ENCODE peak calls at places on chromosomes 11 and 22, in six cellular contexts. Y is PC-3, O is fibroblast of lung, F is left ventricle myocardium inferior, D is BJ, H is AG10803. W is an unnamed sample.

GRCh38 chr11:78218707-78219492 is 30.2 kb downstream of the USP35 start:
- DNase-seq in Y (no peak), H (no peak), O (no peak), F (no peak), D (no peak), W (no peak)

GRCh38 chr11:132623496-132623895 is 908.8 kb downstream of the OPCML start:
- DNase-seq in F (no peak), Y (no peak), H (no peak), O (no peak), D (no peak), W (no peak)

GRCh38 chr22:41914611-41915034 is 251 bp downstream of the SHISA8 start:
- DNase-seq in F (no peak), Y (no peak), O (no peak), D (no peak), H (no peak), W (no peak)

GRCh38 chr11:130601141-130601540 is 152.7 kb downstream of the ADAMTS15 start:
- DNase-seq in H (peak), O (peak), Y (no peak), F (peak), D (no peak), W (peak)

GRCh38 chr11:67303989-67304411 is 670 bp downstream of the SSH3 start:
- DNase-seq in H (no peak), F (no peak), O (peak), Y (peak), D (no peak), W (peak)

GRCh38 chr11:16911186-16911585 is 103.0 kb downstream of the PLEKHA7 start:
- DNase-seq in H (no peak), D (no peak), Y (no peak), O (no peak), F (no peak), W (no peak)

GRCh38 chr11:83257638-83258229 is 28.4 kb downstream of the CCDC90B start:
- DNase-seq in Y (peak), O (peak), F (no peak), D (peak), H (peak), W (peak)

GRCh38 chr11:120031156-120031555 is 106.8 kb downstream of the TRIM29 start:
- DNase-seq in H (no peak), Y (no peak), D (no peak), F (no peak), O (no peak), W (no peak)

GRCh38 chr11:45085657-45086501 is 60.6 kb upstream of the PRDM11 start:
- DNase-seq in H (no peak), F (no peak), O (no peak), D (no peak), Y (no peak), W (no peak)

GRCh38 chr11:73402834-73403185 is 26.6 kb downstream of the RELT start:
- DNase-seq in O (no peak), F (no peak), H (no peak), D (no peak), Y (peak), W (peak)

GRCh38 chr22:37640591-37641250 is 1.3 kb downstream of the SH3BP1 start:
- DNase-seq in Y (no peak), O (no peak), F (no peak), D (no peak), H (no peak), W (no peak)

GRCh38 chr11:3824714-3825472 is 15.9 kb downstream of the RHOG start:
- DNase-seq in H (no peak), O (peak), Y (no peak), D (no peak), F (peak), W (peak)

GRCh38 chr11:38791346-38791961 is 2193.4 kb upstream of the RAG2 start:
- DNase-seq in Y (peak), H (peak), F (no peak), D (peak), O (peak), W (peak)

GRCh38 chr22:38474003-38474607 is 6.2 kb downstream of the KDELR3 start:
- DNase-seq in D (no peak), Y (no peak), H (no peak), O (no peak), F (no peak), W (no peak)

GRCh38 chr11:19861171-19861570 is 148.5 kb downstream of the NAV2 start:
- DNase-seq in O (no peak), Y (no peak), F (no peak), D (no peak), H (no peak), W (peak)

GRCh38 chr22:38754247-38755154 is 1.3 kb downstream of the SUN2 start:
- DNase-seq in Y (peak), F (peak), O (peak), H (peak), D (no peak), W (peak)

GRCh38 chr22:36870250-36870649 is 9.4 kb downstream of the NCF4 start:
- DNase-seq in O (no peak), H (no peak), Y (peak), D (no peak), F (no peak), W (no peak)

GRCh38 chr11:75490221-75491181 is 35.2 kb downstream of the GDPD5 start:
- DNase-seq in Y (peak), O (peak), H (peak), F (no peak), D (no peak), W (no peak)

GRCh38 chr11:67576742-67577475 is 6.7 kb upstream of the GSTP1 start:
- DNase-seq in D (no peak), F (no peak), H (no peak), Y (no peak), O (no peak), W (no peak)

GRCh38 chr11:69178819-69179482 is 23.2 kb downstream of the SMIM38 start:
- DNase-seq in F (no peak), O (no peak), D (no peak), Y (no peak), H (no peak), W (no peak)

GRCh38 chr11:94801866-94802460 is 33.8 kb downstream of the AMOTL1 start:
- DNase-seq in Y (no peak), F (no peak), H (no peak), O (no peak), D (no peak), W (no peak)

GRCh38 chr11:133163463-133164419 is 368.6 kb downstream of the OPCML start:
- DNase-seq in F (no peak), H (peak), O (peak), D (no peak), Y (peak), W (peak)

GRCh38 chr11:125773516-125773915 is 5.1 kb downstream of the PATE2 start:
- DNase-seq in Y (no peak), O (peak), F (no peak), D (no peak), H (peak), W (peak)

GRCh38 chr22:38513063-38513462 is 7.0 kb upstream of the DDX17 start:
- DNase-seq in D (no peak), F (no peak), Y (peak), O (no peak), H (no peak), W (no peak)

GRCh38 chr22:46592390-46592872 is 27.8 kb upstream of the GRAMD4 start:
- DNase-seq in O (peak), D (peak), F (peak), Y (peak), H (peak), W (peak)

GRCh38 chr11:73087730-73088129 is 54.4 kb downstream of the FCHSD2 start:
- DNase-seq in D (no peak), F (no peak), Y (no peak), H (peak), O (peak), W (peak)

GRCh38 chr22:49571326-49571725 is 256.3 kb downstream of the BRD1 start:
- DNase-seq in F (no peak), O (no peak), D (no peak), Y (no peak), H (no peak), W (no peak)

GRCh38 chr11:34238966-34239365 is 118.8 kb downstream of the ABTB2 start:
- DNase-seq in F (no peak), D (no peak), Y (no peak), H (no peak), O (peak), W (no peak)

GRCh38 chr22:48347311-48347710 is 1480.4 kb downstream of the BRD1 start:
- DNase-seq in F (no peak), H (no peak), O (no peak), Y (no peak), D (no peak), W (no peak)

GRCh38 chr11:105466582-105467228 is 143.2 kb upstream of the GRIA4 start:
- DNase-seq in D (no peak), H (peak), F (no peak), Y (peak), O (peak), W (peak)

GRCh38 chr11:2300936-2301630 is 635 bp downstream of the C11orf21 start:
- DNase-seq in H (no peak), F (no peak), Y (no peak), D (no peak), O (no peak), W (no peak)

GRCh38 chr11:117824571-117825537 is at the start of gene FXYD2:
- DNase-seq in D (no peak), O (no peak), Y (no peak), F (peak), H (no peak), W (peak)

GRCh38 chr11:75146711-75147110 is 4.2 kb upstream of the SLCO2B1 start:
- DNase-seq in F (no peak), D (no peak), H (no peak), Y (no peak), O (no peak), W (no peak)

GRCh38 chr11:106276859-106277436 is 199.5 kb downstream of the AASDHPPT start:
- DNase-seq in F (no peak), Y (peak), O (peak), H (peak), D (no peak), W (peak)

GRCh38 chr11:78562398-78562797 is 12.3 kb downstream of the NARS2 start:
- DNase-seq in H (peak), D (peak), Y (peak), F (no peak), O (peak), W (peak)

GRCh38 chr22:36329217-36330078 is 58.3 kb downstream of the MYH9 start:
- DNase-seq in Y (peak), D (peak), H (peak), O (peak), F (peak), W (peak)

GRCh38 chr11:63915961-63916836 is 765 bp downstream of the RCOR2 start:
- DNase-seq in O (no peak), Y (peak), D (no peak), F (peak), H (peak), W (no peak)

GRCh38 chr11:67379061-67380058 is 6.0 kb upstream of the CLCF1 start:
- DNase-seq in H (peak), D (no peak), Y (peak), F (no peak), O (peak), W (peak)

GRCh38 chr11:33195391-33196190 is 34.3 kb upstream of the CSTF3 start:
- DNase-seq in Y (no peak), O (no peak), F (no peak), D (no peak), H (no peak), W (peak)

DNA sequence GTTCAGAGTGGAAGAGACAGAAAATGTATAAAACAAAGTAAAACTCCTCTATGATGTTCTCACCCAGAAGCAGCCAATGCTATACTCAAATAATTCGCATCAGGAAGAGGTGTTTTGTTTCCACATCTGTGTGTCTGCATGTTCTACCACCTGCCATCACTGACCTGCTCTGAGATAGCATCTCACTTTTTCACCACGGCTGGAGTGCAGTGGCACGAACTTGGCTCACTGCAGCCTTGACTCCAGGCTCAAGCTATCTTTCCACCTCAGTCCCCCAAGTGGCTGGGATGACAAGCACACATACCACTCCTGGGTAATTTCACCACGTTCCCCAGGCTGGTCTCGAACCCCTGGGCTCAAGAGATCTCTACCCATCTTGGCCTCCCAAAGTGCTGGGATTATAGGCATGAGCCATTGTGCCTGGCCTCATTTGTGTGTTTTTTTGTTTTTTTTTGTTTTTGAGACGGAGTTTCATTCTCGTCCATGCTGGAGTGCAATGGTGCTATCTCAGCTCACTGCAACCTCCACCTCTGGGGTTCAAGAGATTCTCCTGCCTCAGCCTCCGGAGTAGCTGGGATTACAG is 14.4 kb downstream of the TALDO1 start:
- DNase-seq in Y (no peak), H (no peak), O (no peak), F (no peak), D (no peak), W (no peak)
- TF ChIP-seq CTCF in Y (no peak), H (no peak), O (no peak), F (no peak), D (no peak), W (no peak)

GRCh38 chr11:60847281-60847680 is 5.4 kb downstream of the CCDC86 start:
- DNase-seq in Y (no peak), D (no peak), H (no peak), O (no peak), F (no peak), W (peak)

GRCh38 chr11:60844045-60844869 is 2.3 kb downstream of the CCDC86 start:
- DNase-seq in O (peak), D (no peak), Y (peak), H (peak), F (no peak), W (no peak)

GRCh38 chr11:60842688-60843605 is 1.0 kb downstream of the CCDC86 start:
- DNase-seq in F (no peak), H (peak), D (no peak), O (no peak), Y (peak), W (peak)

GRCh38 chr11:60845338-60845737 is 3.4 kb downstream of the CCDC86 start:
- DNase-seq in D (no peak), F (no peak), H (no peak), Y (no peak), O (no peak), W (no peak)

GRCh38 chr11:60844870-60845221 is 2.9 kb downstream of the CCDC86 start:
- DNase-seq in F (no peak), H (no peak), D (no peak), Y (no peak), O (no peak), W (no peak)
- H3K4me3 ChIP-seq in F (no peak), H (no peak), D (no peak), Y (peak), O (peak), W (peak)

GRCh38 chr22:23984430-23984829 is 4.5 kb downstream of the GSTT2 start:
- DNase-seq in D (no peak), F (no peak), Y (no peak), H (no peak), O (no peak), W (no peak)
- TF ChIP-seq CTCF in D (no peak), F (peak), Y (no peak), H (peak), O (peak), W (no peak)

DNA sequence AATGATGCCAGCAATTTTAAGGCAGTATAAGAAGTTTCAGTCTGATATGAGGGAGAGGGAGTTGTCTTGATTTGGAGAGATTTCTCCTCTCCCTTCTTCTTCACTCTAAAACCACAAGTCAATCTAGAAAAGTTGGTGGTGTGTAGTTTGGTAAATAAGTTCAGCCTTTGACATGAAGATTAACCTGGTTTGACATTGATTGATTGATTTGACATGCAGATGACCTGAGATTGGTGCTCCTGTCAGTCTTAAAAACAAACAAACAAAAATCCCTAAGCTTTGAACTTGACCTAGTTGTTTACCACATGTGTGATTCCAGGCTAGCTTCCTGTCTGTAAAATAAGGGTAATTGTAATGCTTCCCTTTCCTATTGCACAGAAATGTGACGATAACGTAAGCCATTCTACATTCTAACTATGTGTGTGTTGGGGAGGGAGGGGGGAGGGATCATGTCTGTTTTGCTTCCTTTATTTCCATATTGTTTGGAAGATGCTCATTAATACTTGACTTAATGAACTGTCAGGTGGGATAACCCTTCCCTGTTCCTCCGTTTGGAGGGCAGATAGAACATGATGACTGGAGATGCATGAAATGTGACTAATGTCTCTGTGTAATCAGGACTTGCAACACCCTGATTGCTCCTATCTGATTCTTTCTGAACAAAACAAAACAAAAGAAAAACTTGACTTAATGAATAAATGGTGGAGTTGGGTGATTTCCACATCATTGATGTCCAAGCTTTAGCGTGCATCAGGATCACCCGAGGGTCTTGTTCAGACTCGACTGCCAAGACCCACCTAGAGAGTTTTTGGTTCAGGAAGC is 106.0 kb upstream of the CLMP start:
- DNase-seq in D (peak), H (no peak), F (no peak), O (peak), Y (peak), W (peak)
- H3K4me3 ChIP-seq in D (peak), H (peak), F (peak), O (peak), Y (peak), W (no peak)